ENCODE peak calls at places on chromosomes 2 and 18, in six cellular contexts. V is fibroblast of lung, K is heart right ventricle, Q is HCT116, R is GM06990, O is astrocyte of the spinal cord. B is an unnamed sample.

GRCh38 chr2:177106212-177106611 is 106.4 kb upstream of the HNRNPA3 start:
- DNase-seq in V (no peak), K (no peak), Q (peak), R (no peak), O (no peak), B (no peak)

GRCh38 chr2:100909571-100909970 is 89.6 kb downstream of the NPAS2 start:
- DNase-seq in V (no peak), K (no peak), Q (no peak), R (no peak), O (peak), B (no peak)

GRCh38 chr2:207934720-207935119 is 90.6 kb downstream of the PLEKHM3 start:
- DNase-seq in V (no peak), K (no peak), Q (no peak), R (no peak), O (no peak), B (no peak)

GRCh38 chr2:183037281-183037659 is 987 bp downstream of the NCKAP1 start:
- DNase-seq in V (peak), K (no peak), Q (peak), R (no peak), O (peak), B (no peak)

GRCh38 chr2:10487144-10488104 is 39.3 kb upstream of the ODC1 start:
- DNase-seq in V (no peak), K (no peak), Q (no peak), R (no peak), O (no peak), B (no peak)

GRCh38 chr2:21836261-21836660 is 712.5 kb downstream of the TDRD15 start:
- DNase-seq in V (no peak), K (no peak), Q (no peak), R (no peak), O (no peak), B (no peak)

GRCh38 chr2:10617241-10617640 is 72.5 kb downstream of the NOL10 start:
- DNase-seq in V (no peak), K (no peak), Q (no peak), R (no peak), O (no peak), B (no peak)

GRCh38 chr2:217673555-217674088 is 329.2 kb downstream of the TNS1 start:
- DNase-seq in V (no peak), K (no peak), Q (no peak), R (no peak), O (no peak), B (no peak)

GRCh38 chr2:1511455-1511854 is 98.2 kb downstream of the TPO start:
- DNase-seq in V (no peak), K (no peak), Q (no peak), R (no peak), O (no peak), B (no peak)

GRCh38 chr2:128640847-128641360 is 322.2 kb upstream of the HS6ST1 start:
- DNase-seq in V (no peak), K (no peak), Q (no peak), R (no peak), O (no peak), B (no peak)

GRCh38 chr18:34002130-34002529 is 222.6 kb downstream of the NOL4 start:
- DNase-seq in V (no peak), K (no peak), Q (no peak), R (no peak), O (no peak), B (no peak)

GRCh38 chr2:84022810-84023431 is 436.2 kb downstream of the SUCLG1 start:
- DNase-seq in V (peak), K (peak), Q (peak), R (no peak), O (peak), B (peak)

GRCh38 chr2:235088608-235089020 is 136.8 kb downstream of the SH3BP4 start:
- DNase-seq in V (peak), K (no peak), Q (no peak), R (no peak), O (no peak), B (no peak)

GRCh38 chr2:6813573-6813972 is 52.1 kb downstream of the CMPK2 start:
- DNase-seq in V (no peak), K (no peak), Q (no peak), R (no peak), O (no peak), B (no peak)

GRCh38 chr2:9709539-9710285 is 78.9 kb upstream of the YWHAQ start:
- DNase-seq in V (no peak), K (no peak), Q (no peak), R (no peak), O (no peak), B (no peak)

GRCh38 chr18:67476585-67476984 is 39.9 kb downstream of the DSEL start:
- DNase-seq in V (peak), K (no peak), Q (no peak), R (no peak), O (peak), B (no peak)

GRCh38 chr2:96907405-96908041 is 37.6 kb upstream of the SEMA4C start:
- DNase-seq in V (peak), K (peak), Q (no peak), R (no peak), O (peak), B (no peak)

GRCh38 chr2:11157731-11158130 is 2.5 kb downstream of the SLC66A3 start:
- DNase-seq in V (no peak), K (no peak), Q (no peak), R (no peak), O (no peak), B (no peak)

GRCh38 chr2:101473911-101474751 is 781 bp downstream of the RFX8 start:
- DNase-seq in V (peak), K (peak), Q (no peak), R (peak), O (peak), B (no peak)

GRCh38 chr18:36769172-36769571 is 59.6 kb downstream of the TPGS2 start:
- DNase-seq in V (peak), K (no peak), Q (no peak), R (no peak), O (peak), B (no peak)

GRCh38 chr18:36770315-36770946 is 58.4 kb downstream of the TPGS2 start:
- DNase-seq in V (peak), K (no peak), Q (no peak), R (no peak), O (no peak), B (no peak)

GRCh38 chr18:36771246-36771645 is 57.6 kb downstream of the TPGS2 start:
- DNase-seq in V (no peak), K (no peak), Q (no peak), R (no peak), O (no peak), B (no peak)

GRCh38 chr18:36772339-36772738 is 56.5 kb downstream of the TPGS2 start:
- DNase-seq in V (peak), K (no peak), Q (no peak), R (no peak), O (no peak), B (peak)

GRCh38 chr18:36769611-36770314 is 59.0 kb downstream of the TPGS2 start:
- DNase-seq in V (no peak), K (no peak), Q (peak), R (no peak), O (no peak), B (no peak)
- TF ChIP-seq CTCF in V (no peak), K (peak), Q (peak), R (peak), O (peak), B (peak)

GRCh38 chr18:55509631-55510372 is 78.2 kb downstream of the TCF4 start:
- DNase-seq in V (peak), K (peak), Q (no peak), R (peak), O (peak), B (peak)

GRCh38 chr18:55506074-55506473 is 81.9 kb downstream of the TCF4 start:
- DNase-seq in V (no peak), K (no peak), Q (no peak), R (no peak), O (no peak), B (no peak)

GRCh38 chr18:55510809-55511208 is 77.2 kb downstream of the TCF4 start:
- DNase-seq in V (peak), K (peak), Q (no peak), R (no peak), O (peak), B (no peak)

GRCh38 chr18:55511277-55511676 is 76.7 kb downstream of the TCF4 start:
- DNase-seq in V (no peak), K (no peak), Q (no peak), R (no peak), O (no peak), B (no peak)

GRCh38 chr18:55508637-55509036 is 79.4 kb downstream of the TCF4 start:
- DNase-seq in V (no peak), K (no peak), Q (no peak), R (no peak), O (no peak), B (no peak)
- H3K4me3 ChIP-seq in V (peak), K (no peak), Q (no peak), R (no peak), O (no peak), B (no peak)

GRCh38 chr2:20625920-20626697 is 24.8 kb downstream of the HS1BP3 start:
- DNase-seq in V (no peak), K (peak), Q (no peak), R (no peak), O (peak), B (no peak)
- TF ChIP-seq CTCF in V (peak), K (no peak), Q (no peak), R (no peak), O (peak), B (no peak)

GRCh38 chr2:62604336-62604735 is 98.3 kb upstream of the TMEM17 start:
- DNase-seq in V (peak), K (no peak), Q (no peak), R (no peak), O (no peak), B (no peak)
- H3K4me3 ChIP-seq in V (no peak), K (no peak), Q (no peak), R (no peak), O (no peak), B (no peak)

GRCh38 chr2:104976603-104977120 is 61.2 kb upstream of the MRPS9 start:
- DNase-seq in V (no peak), K (no peak), Q (peak), R (peak), O (no peak), B (no peak)
- TF ChIP-seq CTCF in V (no peak), K (no peak), Q (peak), R (peak), O (no peak), B (peak)

GRCh38 chr18:47215554-47216138 is 35.8 kb downstream of the SKOR2 start:
- DNase-seq in V (peak), K (peak), Q (peak), R (no peak), O (peak), B (peak)
- H3K4me3 ChIP-seq in V (no peak), K (no peak), Q (no peak), R (no peak), O (no peak), B (no peak)

GRCh38 chr2:65112630-65113029 is 17.3 kb downstream of the RAB1A start:
- DNase-seq in V (no peak), K (no peak), Q (no peak), R (no peak), O (no peak), B (no peak)

GRCh38 chr2:65113229-65113628 is 16.7 kb downstream of the RAB1A start:
- DNase-seq in V (no peak), K (no peak), Q (no peak), R (no peak), O (no peak), B (no peak)

GRCh38 chr2:65113816-65114215 is 16.1 kb downstream of the RAB1A start:
- DNase-seq in V (no peak), K (no peak), Q (no peak), R (no peak), O (no peak), B (no peak)

GRCh38 chr2:65114921-65115320 is 15.0 kb downstream of the RAB1A start:
- DNase-seq in V (no peak), K (no peak), Q (no peak), R (no peak), O (no peak), B (no peak)

DNA sequence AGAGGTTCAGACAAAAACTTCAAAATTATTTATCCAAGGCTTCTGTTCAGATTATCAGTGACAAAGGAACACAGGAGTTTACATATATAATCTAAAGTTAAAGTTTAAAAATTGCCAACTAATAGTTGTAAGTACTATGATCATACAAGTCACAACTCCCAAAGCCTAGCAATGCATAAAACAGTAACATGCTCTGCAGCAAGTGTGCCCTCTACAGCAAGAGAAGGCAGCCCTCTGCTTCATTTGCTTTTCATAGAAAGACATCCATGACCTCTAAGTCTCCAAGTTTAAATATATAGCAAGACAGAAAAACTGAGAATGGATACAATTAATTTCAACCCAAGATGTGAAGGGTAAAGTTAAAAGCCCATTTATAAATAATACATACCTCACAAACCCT is 13.3 kb downstream of the RAB1A start:
- DNase-seq in V (no peak), K (no peak), Q (no peak), R (no peak), O (no peak), B (no peak)
- TF ChIP-seq CTCF in V (no peak), K (no peak), Q (no peak), R (no peak), O (no peak), B (no peak)

DNA sequence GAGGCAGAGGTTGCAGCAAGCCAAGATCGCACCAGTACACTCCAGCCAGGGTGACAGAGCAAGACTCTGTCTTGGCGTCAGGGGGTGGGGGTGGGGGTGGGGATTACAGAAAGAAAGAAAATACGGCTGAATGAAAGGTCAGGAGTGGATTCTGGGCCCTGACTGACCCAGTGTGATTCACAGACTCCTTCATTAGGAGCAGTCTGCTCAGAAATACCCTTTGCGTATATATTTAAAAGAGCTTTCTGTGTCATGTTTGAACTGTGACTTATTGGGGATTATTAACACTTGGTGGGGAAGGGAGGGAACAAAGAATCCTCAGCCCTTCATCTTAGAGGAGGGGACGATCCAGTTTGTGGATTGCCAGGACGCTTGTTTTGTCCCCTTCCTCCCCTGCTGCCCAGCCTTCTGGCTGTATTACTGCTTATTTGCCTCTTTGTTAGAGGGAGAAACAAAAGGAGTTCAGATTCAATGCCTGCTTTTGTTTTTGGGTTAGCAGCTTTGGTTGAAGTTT is 118.2 kb downstream of the FMNL2 start:
- DNase-seq in V (peak), K (no peak), Q (no peak), R (no peak), O (no peak), B (no peak)
- H3K4me3 ChIP-seq in V (no peak), K (no peak), Q (no peak), R (no peak), O (no peak), B (no peak)

GRCh38 chr18:45341454-45341853 is 273.8 kb upstream of the SLC14A2 start:
- DNase-seq in V (no peak), K (no peak), Q (no peak), R (no peak), O (no peak), B (no peak)
- TF ChIP-seq CTCF in V (no peak), K (no peak), Q (no peak), R (no peak), O (peak), B (no peak)

DNA sequence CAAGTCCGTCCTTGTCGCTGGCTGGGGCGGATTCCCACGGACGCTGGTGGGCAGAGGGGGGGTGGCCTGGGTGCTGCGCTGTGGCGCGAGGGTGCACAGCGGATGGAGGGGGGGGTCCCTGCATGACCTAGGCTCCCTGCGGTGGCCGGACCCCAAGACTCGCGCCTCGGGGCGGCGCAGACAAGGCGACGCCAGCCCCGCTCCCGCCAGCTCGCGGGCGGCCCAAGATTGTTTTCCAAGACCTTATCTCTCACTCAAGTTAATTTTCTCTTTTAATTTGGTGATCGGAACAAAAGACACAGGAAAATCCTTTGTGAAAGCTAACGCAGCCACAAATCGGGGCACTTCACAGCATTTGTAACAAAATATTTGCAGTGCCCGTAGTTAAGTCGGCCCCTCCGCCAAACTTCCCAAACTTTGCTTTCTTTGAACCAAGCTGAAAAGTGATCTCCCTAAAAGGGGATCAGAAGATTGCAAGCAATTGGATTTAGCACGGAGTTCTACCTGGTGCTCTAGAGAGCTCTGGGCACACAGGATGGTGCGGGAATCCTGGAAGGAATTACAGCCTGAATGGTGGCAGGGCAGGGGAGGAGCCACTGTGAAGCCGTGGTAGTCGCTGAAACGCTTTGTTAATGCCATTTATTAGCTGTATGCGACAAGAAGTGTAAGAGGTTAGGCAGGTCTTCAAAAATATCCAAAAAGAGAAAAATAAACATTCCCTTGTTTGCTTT is 4.8 kb upstream of the ID2 start:
- DNase-seq in V (no peak), K (peak), Q (no peak), R (no peak), O (no peak), B (no peak)
- H3K4me3 ChIP-seq in V (peak), K (peak), Q (peak), R (no peak), O (peak), B (peak)